ENCODE peak calls at places on chromosomes 6 and 20, in eight cellular contexts. G is activated B cell treated with CpG ODN at 0.5 μM for 24 hours, D is glutamatergic neuron, T is choroid plexus epithelial cell, Q is natural killer cell, A is epithelial cell of esophagus, C is PC-9, S is fibroblast of villous mesenchyme. P is an unnamed sample.

GRCh38 chr20:3223937-3224680 is 14.8 kb downstream of the ITPA start:
- DNase-seq in G (no peak), D (no peak), T (no peak), Q (no peak), A (no peak), C (no peak), S (no peak), P (no peak)

GRCh38 chr20:57685134-57685851 is 24.5 kb downstream of the PMEPA1 start:
- DNase-seq in G (no peak), D (no peak), T (no peak), Q (no peak), A (no peak), C (no peak), S (no peak), P (no peak)

GRCh38 chr6:148617522-148617921 is 129.3 kb upstream of the UST start:
- DNase-seq in G (no peak), D (no peak), T (peak), Q (no peak), A (no peak), C (no peak), S (peak), P (no peak)

GRCh38 chr20:35619196-35620095 is 3.8 kb downstream of the SPAG4 start:
- DNase-seq in G (peak), D (peak), T (peak), Q (peak), A (peak), C (peak), S (peak), P (peak)

GRCh38 chr6:21754891-21755290 is 161.3 kb downstream of the SOX4 start:
- DNase-seq in G (no peak), D (no peak), T (peak), Q (no peak), A (peak), C (peak), S (peak), P (no peak)

GRCh38 chr6:116278853-116279231 is 888 bp downstream of the TSPYL1 start:
- DNase-seq in G (no peak), D (no peak), T (no peak), Q (no peak), A (peak), C (no peak), S (no peak), P (peak)

GRCh38 chr6:103707596-103708325 is 1152.0 kb downstream of the HACE1 start:
- DNase-seq in G (no peak), D (no peak), T (no peak), Q (no peak), A (peak), C (no peak), S (no peak), P (no peak)

GRCh38 chr20:48823960-48824497 is 3.8 kb downstream of the PREX1 start:
- DNase-seq in G (no peak), D (no peak), T (peak), Q (peak), A (peak), C (no peak), S (peak), P (no peak)

GRCh38 chr6:46323312-46323965 is 152.7 kb upstream of the ENPP5 start:
- DNase-seq in G (no peak), D (no peak), T (peak), Q (no peak), A (peak), C (no peak), S (peak), P (no peak)

GRCh38 chr6:110541701-110542309 is 65.4 kb upstream of the SLC22A16 start:
- DNase-seq in G (no peak), D (no peak), T (no peak), Q (no peak), A (no peak), C (no peak), S (peak), P (no peak)

GRCh38 chr20:17992847-17993508 is 24.2 kb downstream of the MGME1 start:
- DNase-seq in G (no peak), D (no peak), T (peak), Q (no peak), A (peak), C (no peak), S (no peak), P (no peak)

GRCh38 chr20:2946988-2947961 is 74.0 kb downstream of the PTPRA start:
- DNase-seq in G (no peak), D (no peak), T (peak), Q (no peak), A (no peak), C (no peak), S (peak), P (no peak)

GRCh38 chr20:62488470-62488869 is 12.7 kb upstream of the GATA5 start:
- DNase-seq in G (no peak), D (no peak), T (no peak), Q (no peak), A (no peak), C (no peak), S (no peak), P (no peak)

GRCh38 chr6:1596088-1596852 is 13.4 kb upstream of the FOXC1 start:
- DNase-seq in G (peak), D (peak), T (peak), Q (peak), A (peak), C (peak), S (peak), P (peak)

GRCh38 chr6:125888989-125889656 is 67.4 kb upstream of the HINT3 start:
- DNase-seq in G (no peak), D (no peak), T (peak), Q (no peak), A (peak), C (no peak), S (peak), P (no peak)

GRCh38 chr6:158595223-158595622 is 35.3 kb downstream of the TMEM181 start:
- DNase-seq in G (no peak), D (no peak), T (no peak), Q (no peak), A (peak), C (no peak), S (no peak), P (no peak)
- TF ChIP-seq CTCF in G (no peak), D (peak), T (peak), Q (peak), A (peak), C (peak), S (peak), P (peak)

GRCh38 chr6:24933266-24933665 is 2.5 kb downstream of the RIPOR2 start:
- DNase-seq in G (no peak), D (no peak), T (no peak), Q (no peak), A (no peak), C (no peak), S (peak), P (no peak)

GRCh38 chr6:24935323-24935722 is 437 bp downstream of the RIPOR2 start:
- DNase-seq in G (no peak), D (no peak), T (peak), Q (no peak), A (peak), C (no peak), S (no peak), P (no peak)

GRCh38 chr6:24936641-24937317 is 1.0 kb upstream of the RIPOR2 start:
- DNase-seq in G (no peak), D (no peak), T (no peak), Q (peak), A (peak), C (no peak), S (no peak), P (no peak)

GRCh38 chr6:24933868-24934401 is 1.8 kb downstream of the RIPOR2 start:
- DNase-seq in G (no peak), D (no peak), T (peak), Q (no peak), A (peak), C (no peak), S (peak), P (peak)

GRCh38 chr6:24935753-24936152 is at the start of gene RIPOR2:
- DNase-seq in G (peak), D (peak), T (peak), Q (peak), A (peak), C (no peak), S (no peak), P (peak)
- TF ChIP-seq CTCF in G (no peak), D (no peak), T (peak), Q (peak), A (no peak), C (no peak), S (no peak), P (no peak)

GRCh38 chr6:132259070-132259469 is 142.2 kb downstream of the MOXD1 start:
- DNase-seq in G (no peak), D (no peak), T (peak), Q (no peak), A (peak), C (no peak), S (peak), P (no peak)
- TF ChIP-seq CTCF in G (no peak), D (no peak), T (peak), Q (no peak), A (peak), C (peak), S (peak), P (peak)

GRCh38 chr6:151624900-151625536 is 131.2 kb downstream of the CCDC170 start:
- DNase-seq in G (no peak), D (no peak), T (no peak), Q (no peak), A (no peak), C (no peak), S (no peak), P (no peak)

GRCh38 chr6:151627689-151628444 is 134.1 kb downstream of the CCDC170 start:
- DNase-seq in G (no peak), D (no peak), T (peak), Q (no peak), A (peak), C (no peak), S (peak), P (no peak)

GRCh38 chr6:151624071-151624470 is 130.3 kb downstream of the CCDC170 start:
- DNase-seq in G (no peak), D (no peak), T (no peak), Q (no peak), A (no peak), C (no peak), S (no peak), P (no peak)

GRCh38 chr6:151620179-151620578 is 126.4 kb downstream of the CCDC170 start:
- DNase-seq in G (no peak), D (no peak), T (no peak), Q (no peak), A (no peak), C (no peak), S (no peak), P (no peak)

GRCh38 chr6:151624481-151624880 is 130.7 kb downstream of the CCDC170 start:
- DNase-seq in G (no peak), D (no peak), T (no peak), Q (no peak), A (no peak), C (no peak), S (no peak), P (no peak)
- TF ChIP-seq CTCF in G (no peak), D (no peak), T (no peak), Q (no peak), A (no peak), C (no peak), S (no peak), P (no peak)

GRCh38 chr6:37303891-37304503 is 46.1 kb upstream of the TMEM217 start:
- DNase-seq in G (no peak), D (peak), T (peak), Q (no peak), A (peak), C (no peak), S (peak), P (peak)
- TF ChIP-seq CTCF in G (no peak), D (peak), T (peak), Q (no peak), A (peak), C (peak), S (peak), P (peak)

DNA sequence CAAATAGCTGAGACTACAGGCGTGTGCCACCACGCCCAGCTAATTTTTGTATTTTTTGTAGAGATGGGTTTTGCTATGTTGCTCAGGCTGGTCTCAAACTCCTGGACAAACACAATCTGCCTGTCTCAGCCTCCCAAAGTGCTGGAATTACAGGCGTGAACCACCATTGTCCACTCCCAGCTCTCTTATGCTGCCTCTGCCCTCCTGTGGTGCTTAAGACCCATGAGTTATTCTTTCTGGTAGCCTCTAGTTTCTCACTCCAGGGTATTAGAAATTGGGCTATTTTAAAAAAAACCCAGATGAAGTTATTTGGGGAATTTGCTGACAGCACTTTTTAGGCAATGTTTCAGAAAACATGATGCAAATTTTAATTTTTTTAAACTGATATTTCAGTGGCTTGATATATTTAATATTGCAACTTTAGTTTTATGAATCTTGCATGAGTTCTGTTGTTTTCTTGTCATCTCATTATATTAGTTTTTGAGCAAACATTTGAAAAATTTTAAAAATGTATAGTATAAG is 114.0 kb upstream of the FOXO3 start:
- DNase-seq in G (no peak), D (no peak), T (peak), Q (no peak), A (no peak), C (no peak), S (no peak), P (no peak)
- TF ChIP-seq CTCF in G (no peak), D (no peak), T (peak), Q (no peak), A (no peak), C (no peak), S (no peak), P (no peak)

DNA sequence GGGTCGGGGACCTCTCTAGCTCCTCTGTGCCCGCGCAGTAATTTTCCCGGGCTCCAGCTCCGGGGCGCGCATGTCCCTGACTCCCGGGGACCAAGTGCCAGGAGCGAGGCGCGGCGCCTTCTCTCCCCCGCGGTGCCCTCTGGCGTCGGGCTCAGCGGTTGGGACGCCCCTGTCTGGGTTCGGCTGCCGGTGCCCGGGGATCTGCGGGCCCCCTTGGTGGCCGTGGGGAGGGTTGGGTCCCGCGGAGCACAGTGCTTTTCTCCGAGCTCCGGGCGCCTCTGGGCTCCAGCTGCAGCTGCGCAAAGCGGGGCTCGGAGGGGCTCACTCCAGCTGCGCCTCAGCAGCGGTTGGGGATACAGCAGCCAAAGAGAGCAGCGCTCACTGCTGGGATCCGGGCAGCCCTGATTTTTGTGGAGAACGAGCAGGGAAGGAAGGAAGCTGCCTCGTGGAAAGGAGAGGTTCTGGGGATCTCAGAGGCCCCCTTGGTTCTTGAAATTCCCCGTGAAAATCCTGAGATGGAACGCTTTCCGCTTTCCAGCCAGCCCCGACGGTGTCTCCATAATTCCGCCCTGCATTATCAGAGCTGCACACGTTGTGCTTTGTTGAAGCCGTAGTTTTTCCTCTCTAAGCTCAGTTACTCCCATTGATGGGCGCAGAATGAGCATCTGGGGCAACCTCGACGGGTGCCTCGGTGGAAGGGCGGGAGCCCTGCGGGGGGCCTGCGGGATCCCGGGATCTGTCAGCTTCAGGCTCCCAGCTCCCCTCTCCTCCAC is 863 bp downstream of the PPP1R14C start:
- DNase-seq in G (no peak), D (peak), T (no peak), Q (no peak), A (no peak), C (peak), S (no peak), P (peak)
- TF ChIP-seq CTCF in G (no peak), D (no peak), T (no peak), Q (no peak), A (no peak), C (no peak), S (no peak), P (no peak)

DNA sequence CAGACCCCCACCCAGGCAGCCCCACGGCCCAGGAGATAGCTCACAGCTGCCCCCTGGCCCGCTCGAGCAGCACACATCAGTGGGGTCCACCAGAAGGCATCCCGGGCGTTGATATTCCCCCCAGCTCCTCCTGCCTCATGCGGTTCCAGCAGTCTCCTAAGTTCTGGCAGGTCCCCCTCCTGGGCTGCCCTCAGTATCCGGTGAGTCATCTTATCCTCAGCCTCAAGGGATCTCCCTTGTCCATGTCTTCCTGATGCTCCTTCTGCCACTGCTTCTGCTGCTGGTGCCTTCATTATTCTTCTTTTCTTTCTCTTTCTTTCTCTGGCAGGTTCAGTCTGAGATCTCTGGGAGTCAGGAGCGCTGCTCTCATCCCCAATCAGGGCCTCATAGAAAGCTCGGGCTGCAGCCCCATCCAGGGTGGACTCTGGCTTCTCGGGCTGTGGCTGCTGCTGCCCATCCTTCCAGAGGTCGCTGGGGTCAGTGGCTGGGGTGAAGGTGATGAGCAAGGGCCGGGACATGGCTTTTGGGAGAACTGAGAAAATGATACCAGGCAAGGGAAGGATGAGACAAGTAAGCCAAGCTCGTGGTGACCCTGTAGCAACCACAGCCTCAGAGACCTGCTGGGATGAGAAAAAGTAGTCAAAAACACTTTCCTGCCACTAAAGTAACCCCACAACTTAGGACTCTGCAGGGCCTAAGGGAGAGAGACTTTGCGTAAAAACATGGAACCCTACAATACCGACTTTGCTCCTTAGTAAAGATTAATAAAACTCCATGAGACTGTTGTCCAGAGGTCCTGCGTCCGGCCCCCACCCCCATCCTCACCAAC is 622 bp downstream of the GPANK1 start:
- DNase-seq in G (no peak), D (peak), T (peak), Q (no peak), A (peak), C (no peak), S (peak), P (no peak)
- TF ChIP-seq CTCF in G (no peak), D (no peak), T (no peak), Q (no peak), A (no peak), C (no peak), S (no peak), P (no peak)

DNA sequence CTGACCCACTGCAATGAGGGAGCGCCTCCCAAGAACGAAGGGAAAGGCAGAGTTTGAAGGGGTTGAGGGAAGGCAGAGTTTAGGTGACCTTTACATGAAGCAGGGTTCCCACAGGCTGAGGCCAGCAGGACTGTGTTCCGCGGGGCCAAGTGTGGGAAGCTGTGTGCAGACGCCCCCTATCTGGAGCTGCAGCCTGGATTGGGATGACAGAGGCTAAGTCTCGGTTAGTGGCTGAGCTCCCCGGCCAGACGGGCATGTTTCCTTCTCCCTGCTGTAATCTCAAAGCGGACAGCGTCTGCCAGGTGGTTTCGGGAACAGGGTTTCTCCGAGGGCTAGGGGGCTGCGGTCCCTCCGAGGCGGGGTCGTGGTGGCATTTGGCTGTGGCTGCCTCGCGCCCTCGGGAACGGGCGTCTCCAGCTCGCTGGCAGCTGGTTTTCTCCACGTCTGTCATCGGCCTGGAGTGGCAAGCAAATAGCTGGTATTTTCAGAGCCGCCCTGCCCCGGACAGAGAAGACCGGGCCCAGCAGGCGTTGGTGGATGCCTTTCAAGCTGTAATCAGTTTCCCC is 702 bp upstream of the PYGB start:
- DNase-seq in G (no peak), D (peak), T (peak), Q (peak), A (peak), C (peak), S (peak), P (peak)
- TF ChIP-seq CTCF in G (no peak), D (peak), T (peak), Q (no peak), A (peak), C (peak), S (peak), P (no peak)

DNA sequence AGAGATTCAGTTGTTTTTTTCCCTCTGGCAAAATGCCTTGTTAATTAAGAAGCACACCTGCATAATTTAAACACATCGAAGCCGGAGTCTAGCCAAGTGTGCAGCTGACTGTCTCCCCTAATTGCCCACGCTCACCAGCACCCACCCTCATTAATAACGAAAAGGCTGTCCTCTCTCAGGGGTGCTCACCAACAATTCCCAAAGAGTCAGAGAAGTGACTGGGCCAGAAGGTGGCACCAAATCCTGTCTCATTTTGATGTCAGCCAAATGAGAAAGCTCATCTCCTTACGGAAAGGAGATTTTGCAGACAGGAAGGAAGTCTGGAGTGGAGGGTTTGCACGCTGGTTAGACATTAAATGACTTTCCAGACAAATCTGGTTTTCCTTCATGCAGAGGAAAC is 60.7 kb upstream of the MC3R start:
- DNase-seq in G (no peak), D (no peak), T (no peak), Q (no peak), A (peak), C (no peak), S (peak), P (no peak)
- TF ChIP-seq CTCF in G (no peak), D (no peak), T (peak), Q (no peak), A (peak), C (peak), S (peak), P (no peak)

P was measured in nephron progenitor cell.